ENCODE peak calls at places on chromosome 17, in six cellular contexts. One of them, this sample, is unnamed.

GRCh38 chr17:68290268-68290954 is 516 bp downstream of the SLC16A6 start:
- DNase-seq in RWPE1: no peak
- DNase-seq in nephron progenitor cell: peak; percentile 42
- DNase-seq in right atrium auricular region: no peak
- DNase-seq in breast epithelium: no peak
- DNase-seq in HFFc6: no peak
- DNase-seq in this sample: no peak

GRCh38 chr17:2335726-2336214 is 487 bp downstream of the TSR1 start:
- DNase-seq in RWPE1: peak; percentile 20
- DNase-seq in HFFc6: no peak
- DNase-seq in nephron progenitor cell: peak; percentile 18
- DNase-seq in right atrium auricular region: no peak
- DNase-seq in breast epithelium: no peak
- DNase-seq in this sample: no peak

GRCh38 chr17:43545383-43545632 is 832 bp downstream of the ETV4 start:
- DNase-seq in right atrium auricular region: no peak
- DNase-seq in RWPE1: no peak
- DNase-seq in HFFc6: no peak
- DNase-seq in breast epithelium: no peak
- DNase-seq in nephron progenitor cell: no peak
- DNase-seq in this sample: no peak

GRCh38 chr17:7440113-7440822 is 956 bp downstream of the FGF11 start:
- DNase-seq in HFFc6: no peak
- DNase-seq in nephron progenitor cell: peak; percentile 70
- DNase-seq in right atrium auricular region: peak; percentile 63
- DNase-seq in breast epithelium: peak; percentile 58
- DNase-seq in RWPE1: no peak
- DNase-seq in this sample: no peak

GRCh38 chr17:36856921-36857381 is 80.3 kb upstream of the LHX1 start:
- DNase-seq in right atrium auricular region: no peak
- DNase-seq in RWPE1: no peak
- DNase-seq in HFFc6: no peak
- DNase-seq in breast epithelium: no peak
- DNase-seq in nephron progenitor cell: no peak
- DNase-seq in this sample: no peak

GRCh38 chr17:34081269-34081668 is 173.8 kb upstream of the CCL2 start:
- DNase-seq in RWPE1: no peak
- DNase-seq in nephron progenitor cell: no peak
- DNase-seq in breast epithelium: no peak
- DNase-seq in right atrium auricular region: no peak
- DNase-seq in HFFc6: no peak
- DNase-seq in this sample: no peak

GRCh38 chr17:73535746-73536145 is 108.5 kb downstream of the SDK2 start:
- DNase-seq in nephron progenitor cell: no peak
- DNase-seq in right atrium auricular region: no peak
- DNase-seq in HFFc6: no peak
- DNase-seq in RWPE1: no peak
- DNase-seq in breast epithelium: no peak
- DNase-seq in this sample: no peak

GRCh38 chr17:43044024-43044423 is 19.0 kb downstream of the RND2 start:
- DNase-seq in right atrium auricular region: no peak
- DNase-seq in HFFc6: no peak
- DNase-seq in RWPE1: no peak
- DNase-seq in nephron progenitor cell: no peak
- DNase-seq in breast epithelium: no peak
- DNase-seq in this sample: no peak

GRCh38 chr17:63960006-63960405 is 12.7 kb downstream of the SCN4A start:
- DNase-seq in nephron progenitor cell: no peak
- DNase-seq in right atrium auricular region: no peak
- DNase-seq in HFFc6: no peak
- DNase-seq in RWPE1: no peak
- DNase-seq in breast epithelium: no peak
- DNase-seq in this sample: no peak

GRCh38 chr17:81713004-81713555 is 996 bp downstream of the SLC25A10 start:
- DNase-seq in right atrium auricular region: no peak
- DNase-seq in RWPE1: no peak
- DNase-seq in HFFc6: no peak
- DNase-seq in nephron progenitor cell: no peak
- DNase-seq in breast epithelium: no peak
- DNase-seq in this sample: no peak

GRCh38 chr17:66611397-66611796 is 223.5 kb upstream of the CACNG5 start:
- DNase-seq in HFFc6: no peak
- DNase-seq in right atrium auricular region: no peak
- DNase-seq in RWPE1: no peak
- DNase-seq in nephron progenitor cell: no peak
- DNase-seq in breast epithelium: no peak
- DNase-seq in this sample: no peak

GRCh38 chr17:34412534-34412933 is 49.5 kb upstream of the CCL1 start:
- DNase-seq in nephron progenitor cell: no peak
- DNase-seq in RWPE1: no peak
- DNase-seq in breast epithelium: no peak
- DNase-seq in HFFc6: no peak
- DNase-seq in right atrium auricular region: no peak
- DNase-seq in this sample: no peak

GRCh38 chr17:19327039-19327776 is 35.3 kb downstream of the B9D1 start:
- DNase-seq in right atrium auricular region: no peak
- DNase-seq in RWPE1: peak; percentile 75
- DNase-seq in breast epithelium: peak; percentile 69
- DNase-seq in nephron progenitor cell: no peak
- DNase-seq in HFFc6: peak; percentile 83
- DNase-seq in this sample: peak; percentile 69

GRCh38 chr17:10516065-10516464 is 2.3 kb downstream of the MYH1 start:
- DNase-seq in HFFc6: no peak
- DNase-seq in right atrium auricular region: no peak
- DNase-seq in breast epithelium: no peak
- DNase-seq in nephron progenitor cell: no peak
- DNase-seq in RWPE1: no peak
- DNase-seq in this sample: no peak

GRCh38 chr17:29091591-29092291 is 48.8 kb downstream of the PIPOX start:
- DNase-seq in nephron progenitor cell: no peak
- DNase-seq in right atrium auricular region: no peak
- DNase-seq in HFFc6: no peak
- DNase-seq in breast epithelium: no peak
- DNase-seq in RWPE1: no peak
- DNase-seq in this sample: no peak
- TF ChIP-seq CTCF in nephron progenitor cell: no peak
- TF ChIP-seq CTCF in right atrium auricular region: no peak
- TF ChIP-seq CTCF in HFFc6: no peak
- TF ChIP-seq CTCF in breast epithelium: no peak
- TF ChIP-seq CTCF in RWPE1: no peak
- TF ChIP-seq CTCF in this sample: no peak

DNA sequence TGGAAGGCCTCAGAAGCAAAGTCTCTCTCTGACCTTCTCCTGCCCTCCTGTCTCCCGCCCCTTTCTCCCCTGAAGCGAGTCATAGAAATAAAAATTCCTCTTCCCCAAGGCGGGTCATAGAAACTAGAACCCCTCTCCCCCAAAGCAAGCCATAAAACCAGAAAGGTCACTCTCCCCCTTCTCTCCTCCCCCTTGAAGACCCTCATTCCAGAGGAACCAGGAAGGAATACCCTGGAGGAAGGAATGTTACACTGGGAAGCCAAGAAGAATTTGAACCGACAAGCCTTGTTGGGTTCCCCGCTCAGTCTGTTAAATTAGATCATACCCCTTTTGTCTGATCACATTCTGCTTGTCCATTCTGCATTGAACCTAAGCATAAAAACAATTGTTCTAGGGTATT is 2.7 kb upstream of the GJC1 start:
- DNase-seq in HFFc6: no peak
- DNase-seq in RWPE1: no peak
- DNase-seq in nephron progenitor cell: no peak
- DNase-seq in breast epithelium: no peak
- DNase-seq in right atrium auricular region: no peak
- DNase-seq in this sample: no peak
- TF ChIP-seq CTCF in HFFc6: peak; percentile 25
- TF ChIP-seq CTCF in RWPE1: no peak
- TF ChIP-seq CTCF in nephron progenitor cell: no peak
- TF ChIP-seq CTCF in breast epithelium: no peak
- TF ChIP-seq CTCF in right atrium auricular region: no peak
- TF ChIP-seq CTCF in this sample: peak; percentile 28

GRCh38 chr17:58360664-58361063 is 8.7 kb upstream of the SUPT4H1 start:
- DNase-seq in breast epithelium: no peak
- DNase-seq in RWPE1: no peak
- DNase-seq in right atrium auricular region: no peak
- DNase-seq in HFFc6: no peak
- DNase-seq in nephron progenitor cell: no peak
- DNase-seq in this sample: no peak
- TF ChIP-seq CTCF in breast epithelium: no peak
- TF ChIP-seq CTCF in RWPE1: no peak
- TF ChIP-seq CTCF in right atrium auricular region: no peak
- TF ChIP-seq CTCF in HFFc6: no peak
- TF ChIP-seq CTCF in nephron progenitor cell: no peak
- TF ChIP-seq CTCF in this sample: no peak

GRCh38 chr17:17951524-17951923 is 20.7 kb downstream of the TOM1L2 start:
- DNase-seq in breast epithelium: no peak
- DNase-seq in right atrium auricular region: no peak
- DNase-seq in HFFc6: no peak
- DNase-seq in RWPE1: no peak
- DNase-seq in nephron progenitor cell: no peak
- DNase-seq in this sample: no peak

GRCh38 chr17:17950347-17950746 is 21.9 kb downstream of the TOM1L2 start:
- DNase-seq in nephron progenitor cell: no peak
- DNase-seq in right atrium auricular region: no peak
- DNase-seq in RWPE1: no peak
- DNase-seq in breast epithelium: no peak
- DNase-seq in HFFc6: no peak
- DNase-seq in this sample: no peak

GRCh38 chr17:17947966-17948365 is 24.2 kb downstream of the TOM1L2 start:
- DNase-seq in RWPE1: no peak
- DNase-seq in HFFc6: peak; percentile 25
- DNase-seq in breast epithelium: no peak
- DNase-seq in right atrium auricular region: no peak
- DNase-seq in nephron progenitor cell: no peak
- DNase-seq in this sample: no peak

GRCh38 chr17:17952691-17953090 is 19.5 kb downstream of the TOM1L2 start:
- DNase-seq in nephron progenitor cell: no peak
- DNase-seq in RWPE1: no peak
- DNase-seq in breast epithelium: no peak
- DNase-seq in right atrium auricular region: no peak
- DNase-seq in HFFc6: no peak
- DNase-seq in this sample: no peak

GRCh38 chr17:17950806-17951205 is 21.4 kb downstream of the TOM1L2 start:
- DNase-seq in RWPE1: no peak
- DNase-seq in nephron progenitor cell: no peak
- DNase-seq in breast epithelium: no peak
- DNase-seq in HFFc6: no peak
- DNase-seq in right atrium auricular region: no peak
- DNase-seq in this sample: no peak
- TF ChIP-seq CTCF in RWPE1: no peak
- TF ChIP-seq CTCF in nephron progenitor cell: peak; percentile 8
- TF ChIP-seq CTCF in breast epithelium: no peak
- TF ChIP-seq CTCF in HFFc6: peak; percentile 53
- TF ChIP-seq CTCF in right atrium auricular region: no peak
- TF ChIP-seq CTCF in this sample: peak; percentile 59

GRCh38 chr17:860805-861204 is 78.7 kb downstream of the MRM3 start:
- DNase-seq in right atrium auricular region: no peak
- DNase-seq in breast epithelium: no peak
- DNase-seq in nephron progenitor cell: no peak
- DNase-seq in RWPE1: no peak
- DNase-seq in HFFc6: no peak
- DNase-seq in this sample: no peak

GRCh38 chr17:862584-862983 is 80.4 kb downstream of the MRM3 start:
- DNase-seq in right atrium auricular region: no peak
- DNase-seq in nephron progenitor cell: no peak
- DNase-seq in RWPE1: no peak
- DNase-seq in HFFc6: no peak
- DNase-seq in breast epithelium: no peak
- DNase-seq in this sample: no peak

GRCh38 chr17:858941-859452 is 76.8 kb downstream of the MRM3 start:
- DNase-seq in RWPE1: no peak
- DNase-seq in nephron progenitor cell: no peak
- DNase-seq in right atrium auricular region: no peak
- DNase-seq in HFFc6: no peak
- DNase-seq in breast epithelium: no peak
- DNase-seq in this sample: no peak

GRCh38 chr17:861364-861763 is 79.2 kb downstream of the MRM3 start:
- DNase-seq in nephron progenitor cell: no peak
- DNase-seq in right atrium auricular region: no peak
- DNase-seq in HFFc6: no peak
- DNase-seq in RWPE1: no peak
- DNase-seq in breast epithelium: no peak
- DNase-seq in this sample: no peak

DNA sequence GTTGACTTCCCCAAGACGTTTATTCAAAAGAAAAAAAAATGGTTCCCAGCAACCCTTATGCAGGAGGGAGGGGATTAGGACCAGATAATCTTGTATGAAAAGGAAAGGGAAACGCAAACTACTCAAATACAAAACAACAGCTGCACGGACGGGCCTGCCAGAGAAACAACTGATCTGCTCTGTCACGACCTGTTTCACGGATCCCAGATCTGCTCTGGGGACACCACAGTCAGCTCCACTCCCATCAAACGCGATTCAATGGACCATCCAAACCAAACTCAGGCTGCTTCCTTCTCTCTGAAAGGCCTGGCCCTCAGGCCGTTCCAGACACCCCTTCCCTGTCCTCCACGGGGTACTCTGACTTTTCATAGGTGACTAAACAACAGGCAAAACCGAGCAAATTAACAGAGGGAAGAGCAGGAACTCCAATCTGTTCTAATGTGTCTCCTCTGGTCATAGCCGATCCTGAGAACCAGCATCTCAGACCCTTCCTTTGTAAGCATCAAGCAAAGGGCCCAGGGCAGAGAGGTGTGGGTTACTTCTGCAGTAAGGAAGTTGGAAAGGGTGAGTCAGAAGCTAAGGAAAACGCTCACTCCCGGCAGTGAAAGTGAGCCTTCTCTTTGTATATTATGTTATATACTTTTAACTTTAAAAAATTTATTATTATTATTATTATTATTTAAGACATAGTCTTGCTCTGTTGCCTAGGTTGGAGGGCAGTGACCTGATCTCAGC is 77.5 kb downstream of the MRM3 start:
- DNase-seq in RWPE1: peak; percentile 40
- DNase-seq in right atrium auricular region: no peak
- DNase-seq in nephron progenitor cell: no peak
- DNase-seq in breast epithelium: no peak
- DNase-seq in HFFc6: peak; percentile 32
- DNase-seq in this sample: peak; percentile 7
- TF ChIP-seq CTCF in RWPE1: no peak
- TF ChIP-seq CTCF in right atrium auricular region: no peak
- TF ChIP-seq CTCF in nephron progenitor cell: no peak
- TF ChIP-seq CTCF in breast epithelium: no peak
- TF ChIP-seq CTCF in HFFc6: no peak
- TF ChIP-seq CTCF in this sample: no peak

GRCh38 chr17:75069783-75070182 is 18.0 kb upstream of the SLC16A5 start:
- DNase-seq in right atrium auricular region: no peak
- DNase-seq in HFFc6: peak; percentile 55
- DNase-seq in breast epithelium: no peak
- DNase-seq in nephron progenitor cell: no peak
- DNase-seq in RWPE1: peak; percentile 54
- DNase-seq in this sample: no peak
- TF ChIP-seq CTCF in right atrium auricular region: peak; percentile 50
- TF ChIP-seq CTCF in HFFc6: peak; percentile 69
- TF ChIP-seq CTCF in breast epithelium: peak; percentile 38
- TF ChIP-seq CTCF in nephron progenitor cell: no peak
- TF ChIP-seq CTCF in RWPE1: peak; percentile 64
- TF ChIP-seq CTCF in this sample: peak; percentile 65

This sample was measured in brain microvascular endothelial cell.